ENCODE peak calls at places on chromosomes 3 and 15, in seven cellular contexts. T is bronchial epithelial cell; Q is right atrium auricular region; P is tibial nerve; H is CD4-positive, CD25-positive, alpha-beta regulatory T cell; D is sigmoid colon; U is Caco-2. X is an unnamed sample. For H3K36me3, the result is how much of the 10 kb centered on the place peaks cover.

GRCh38 chr3:52086939-52087675 is 30.7 kb upstream of the DUSP7 start:
- DNase-seq in T (no peak), Q (no peak), H (peak), U (no peak), P (no peak), D (no peak), X (no peak)

GRCh38 chr15:29124581-29125381 is 144.8 kb downstream of the NSMCE3 start:
- DNase-seq in Q (no peak), D (peak), P (no peak), U (no peak), T (no peak), H (no peak), X (no peak)

GRCh38 chr3:55014081-55014480 is 86.2 kb upstream of the LRTM1 start:
- DNase-seq in U (no peak), T (no peak), H (no peak), Q (no peak), D (no peak), P (no peak), X (no peak)

GRCh38 chr15:70713547-70714414 is 49.6 kb downstream of the UACA start:
- DNase-seq in D (no peak), Q (no peak), T (no peak), P (no peak), U (peak), H (no peak), X (no peak)

GRCh38 chr15:69599271-69599670 is 146.7 kb downstream of the RPLP1 start:
- DNase-seq in H (no peak), T (no peak), Q (no peak), P (no peak), U (no peak), D (no peak), X (no peak)

GRCh38 chr3:188567478-188568195 is 413.7 kb downstream of the LPP start:
- DNase-seq in Q (no peak), D (no peak), H (no peak), U (no peak), P (no peak), T (no peak), X (no peak)

GRCh38 chr3:79604681-79605080 is 163.1 kb downstream of the ROBO1 start:
- DNase-seq in H (no peak), Q (no peak), T (peak), D (no peak), U (no peak), P (no peak), X (no peak)

GRCh38 chr3:14237431-14237830 is 58.8 kb downstream of the LSM3 start:
- DNase-seq in U (no peak), H (no peak), D (no peak), P (no peak), Q (peak), T (no peak), X (no peak)

GRCh38 chr3:116001063-116001765 is 377.9 kb downstream of the GAP43 start:
- DNase-seq in T (peak), D (no peak), U (no peak), Q (no peak), H (no peak), P (no peak), X (peak)

GRCh38 chr15:99073008-99073714 is 31.7 kb upstream of the SYNM start:
- DNase-seq in H (no peak), Q (no peak), D (no peak), P (no peak), T (no peak), U (no peak), X (no peak)

GRCh38 chr3:177350051-177350565 is 152.8 kb upstream of the TBL1XR1 start:
- DNase-seq in D (no peak), P (no peak), T (peak), H (no peak), U (no peak), Q (no peak), X (no peak)

GRCh38 chr3:171192176-171192854 is 165.8 kb upstream of the SLC2A2 start:
- DNase-seq in U (no peak), T (peak), P (no peak), D (no peak), H (no peak), Q (no peak), X (no peak)

GRCh38 chr3:186417791-186418190 is 55.8 kb upstream of the DGKG start:
- DNase-seq in Q (no peak), D (no peak), U (no peak), T (peak), P (no peak), H (no peak), X (no peak)

GRCh38 chr3:54120657-54121403 is 1.5 kb upstream of the CACNA2D3 start:
- DNase-seq in T (no peak), Q (no peak), H (no peak), U (no peak), P (no peak), D (peak), X (no peak)

GRCh38 chr3:138899592-138899991 is 47.3 kb downstream of the FOXL2 start:
- DNase-seq in P (no peak), D (no peak), U (no peak), T (no peak), H (no peak), Q (no peak), X (no peak)

GRCh38 chr15:33754242-33754641 is 214.1 kb upstream of the CHRM5 start:
- DNase-seq in D (no peak), T (no peak), P (no peak), U (no peak), H (no peak), Q (no peak), X (no peak)

GRCh38 chr15:42786978-42787377 is 50.0 kb upstream of the CDAN1 start:
- DNase-seq in D (no peak), H (no peak), P (no peak), Q (no peak), T (no peak), U (no peak), X (no peak)

GRCh38 chr3:127770671-127771370 is 51.5 kb downstream of the MGLL start:
- DNase-seq in P (no peak), Q (no peak), T (no peak), U (no peak), H (no peak), D (no peak), X (no peak)

GRCh38 chr3:14216257-14217048 is 37.8 kb downstream of the LSM3 start:
- DNase-seq in Q (no peak), U (no peak), H (peak), P (no peak), T (peak), D (no peak), X (peak)

GRCh38 chr15:68201153-68201878 is 3.8 kb downstream of the CALML4 start:
- DNase-seq in Q (no peak), H (no peak), T (no peak), D (no peak), P (no peak), U (no peak), X (no peak)

GRCh38 chr3:75978686-75979085 is 193.3 kb upstream of the ZNF717 start:
- DNase-seq in T (no peak), U (no peak), D (no peak), Q (no peak), H (no peak), P (no peak), X (no peak)

GRCh38 chr3:44924102-44925084 is 50.0 kb downstream of the TGM4 start:
- DNase-seq in U (no peak), D (no peak), H (no peak), Q (no peak), P (no peak), T (no peak), X (no peak)

GRCh38 chr15:80426316-80426715 is 22.1 kb downstream of the ARNT2 start:
- DNase-seq in T (no peak), D (no peak), U (no peak), Q (no peak), H (no peak), P (no peak), X (no peak)

GRCh38 chr3:13053425-13053824 is 19.8 kb downstream of the IQSEC1 start:
- DNase-seq in Q (no peak), H (no peak), T (no peak), U (no peak), P (no peak), D (no peak), X (no peak)

GRCh38 chr15:101000271-101000681 is 81.1 kb downstream of the LRRK1 start:
- DNase-seq in T (no peak), Q (peak), D (no peak), U (no peak), H (no peak), P (no peak), X (peak)

GRCh38 chr3:121995190-121996137 is 26.6 kb downstream of the ILDR1 start:
- DNase-seq in D (no peak), T (peak), H (peak), U (peak), Q (peak), P (peak), X (peak)

GRCh38 chr15:69920232-69920631 is 177.5 kb downstream of the TLE3 start:
- DNase-seq in U (no peak), T (no peak), P (no peak), H (no peak), D (no peak), Q (peak), X (no peak)

GRCh38 chr3:32568953-32569352 is 1.7 kb downstream of the DYNC1LI1 start:
- DNase-seq in Q (no peak), U (no peak), T (peak), D (no peak), P (no peak), H (no peak), X (no peak)

GRCh38 chr15:51888593-51889195 is 59.2 kb downstream of the TMOD3 start:
- DNase-seq in H (peak), P (no peak), T (peak), D (no peak), U (no peak), Q (no peak), X (peak)

GRCh38 chr15:101008158-101009139 is 89.3 kb downstream of the LRRK1 start:
- DNase-seq in D (peak), U (peak), P (peak), H (peak), Q (peak), T (peak), X (peak)

GRCh38 chr3:135165260-135165659 is 370.2 kb downstream of the EPHB1 start:
- DNase-seq in T (no peak), U (no peak), H (no peak), Q (no peak), D (no peak), P (no peak), X (no peak)

GRCh38 chr3:57252404-57252803 is 24.9 kb downstream of the APPL1 start:
- DNase-seq in U (no peak), Q (no peak), D (no peak), P (no peak), T (no peak), H (no peak), X (no peak)

GRCh38 chr3:57257678-57258077 is 30.1 kb downstream of the APPL1 start:
- DNase-seq in H (no peak), P (no peak), Q (no peak), D (no peak), T (peak), U (no peak), X (no peak)

GRCh38 chr3:57261119-57261518 is 31.4 kb downstream of the ASB14 start:
- DNase-seq in U (no peak), Q (no peak), D (no peak), P (no peak), T (no peak), H (no peak), X (no peak)

GRCh38 chr3:57261929-57262328 is 30.6 kb downstream of the ASB14 start:
- DNase-seq in Q (no peak), P (no peak), U (no peak), T (no peak), D (no peak), H (no peak), X (no peak)

DNA sequence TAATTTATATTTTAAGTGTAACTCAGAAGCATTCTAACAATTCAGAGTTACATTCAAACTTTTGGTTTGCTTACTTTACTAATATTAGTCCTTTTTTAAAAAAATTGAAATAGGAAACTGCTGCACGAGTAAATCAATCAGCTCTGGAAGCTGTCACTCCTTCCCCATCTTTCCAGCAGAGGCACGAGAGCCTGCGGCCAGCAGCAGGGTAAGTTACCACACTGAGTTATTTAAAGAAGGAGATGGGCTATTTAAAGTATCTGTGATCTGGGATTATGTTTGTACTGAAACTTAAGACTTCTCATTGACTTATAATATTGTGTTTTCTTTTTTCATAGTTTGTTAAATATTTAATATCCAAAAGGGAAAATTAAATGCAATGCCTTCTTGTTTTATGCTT is 29.3 kb downstream of the APPL1 start:
- DNase-seq in T (no peak), U (no peak), Q (no peak), P (no peak), H (no peak), D (no peak), X (no peak)
- H3K36me3 ChIP-seq in T (under half), U (under half), Q (under half), P (under half), H (under half), D (half or more), X (under half)

GRCh38 chr15:72141171-72142084 is 23.2 kb downstream of the SENP8 start:
- DNase-seq in H (no peak), Q (no peak), U (peak), D (no peak), P (no peak), T (no peak), X (no peak)
- H3K36me3 ChIP-seq in H (under half), Q (under half), U (under half), D (under half), P (under half), T (under half), X (under half)

DNA sequence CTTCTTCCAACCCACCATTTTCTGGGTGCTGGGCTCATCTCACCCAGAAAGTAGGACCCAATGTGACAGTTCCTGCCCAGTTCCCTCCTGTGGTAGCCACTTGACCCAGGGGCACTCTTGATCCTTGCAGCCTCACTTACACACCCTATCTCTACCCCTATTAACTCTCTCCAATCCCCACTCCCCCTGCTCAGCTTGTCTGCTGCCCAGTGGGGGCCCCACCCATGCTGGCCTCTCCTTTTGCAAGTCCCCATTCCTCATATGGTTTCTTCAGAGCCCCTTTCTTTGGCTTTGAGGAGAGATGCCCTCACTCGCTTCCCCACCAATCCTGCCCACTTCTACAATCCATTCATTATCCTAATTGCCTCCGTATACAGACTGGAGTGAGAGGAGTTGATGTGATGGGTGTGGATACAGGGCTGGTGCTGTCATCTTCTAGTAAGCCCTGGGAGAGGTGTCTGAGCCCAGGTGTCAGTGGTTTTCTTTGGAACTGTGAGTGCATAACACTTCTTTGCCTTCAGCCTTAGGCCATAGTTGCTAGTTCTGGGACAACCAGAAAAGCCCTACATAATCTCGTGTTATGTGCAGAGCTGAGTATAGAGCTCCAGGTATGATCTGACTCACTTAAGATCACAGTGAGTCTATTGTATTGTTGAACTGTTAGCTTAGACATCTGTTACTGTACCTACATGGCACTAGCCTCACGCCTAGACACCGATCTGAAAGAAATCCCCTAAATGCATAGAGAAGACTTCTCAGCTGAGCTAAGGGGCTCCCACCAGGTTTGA is 4.8 kb upstream of the CCR5 start:
- DNase-seq in T (no peak), D (no peak), U (no peak), Q (no peak), P (no peak), H (no peak), X (no peak)
- H3K36me3 ChIP-seq in T (under half), D (under half), U (under half), Q (under half), P (under half), H (under half), X (under half)

GRCh38 chr15:63349621-63350020 is 32.0 kb downstream of the CA12 start:
- DNase-seq in Q (no peak), P (no peak), H (no peak), T (no peak), U (no peak), D (no peak), X (no peak)

GRCh38 chr15:63348392-63348791 is 33.3 kb downstream of the CA12 start:
- DNase-seq in Q (peak), D (peak), P (no peak), T (peak), H (no peak), U (no peak), X (no peak)

GRCh38 chr15:63350178-63350621 is 31.4 kb downstream of the CA12 start:
- DNase-seq in D (no peak), Q (peak), P (no peak), H (no peak), T (no peak), U (no peak), X (no peak)

GRCh38 chr15:63347074-63347859 is 34.4 kb downstream of the CA12 start:
- DNase-seq in D (no peak), T (no peak), H (no peak), P (no peak), Q (no peak), U (no peak), X (no peak)

DNA sequence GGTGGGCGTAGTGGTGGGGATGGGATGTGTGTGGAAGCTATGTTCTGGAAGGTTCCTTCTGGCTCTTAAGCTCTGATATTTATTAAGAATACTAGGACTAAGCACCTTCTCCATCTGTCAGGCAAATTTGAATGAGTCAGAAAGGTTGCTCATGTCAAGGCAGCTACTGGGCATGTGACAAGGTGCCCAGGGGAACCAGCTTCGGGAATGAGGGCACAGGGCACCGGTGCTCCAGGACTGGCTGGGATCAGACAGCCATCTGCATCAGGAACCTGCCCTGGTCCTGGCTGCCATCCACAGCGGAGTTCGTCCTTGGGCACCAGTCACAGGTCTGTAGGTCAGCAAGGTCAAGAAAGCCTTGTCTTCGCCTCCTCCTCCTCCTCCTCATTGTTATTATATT is 32.5 kb downstream of the CA12 start:
- DNase-seq in T (peak), P (no peak), D (no peak), H (no peak), U (no peak), Q (no peak), X (no peak)
- H3K36me3 ChIP-seq in T (under half), P (under half), D (under half), H (under half), U (under half), Q (under half), X (under half)

GRCh38 chr15:84775867-84776449 is 27.6 kb downstream of the ZNF592 start:
- DNase-seq in T (no peak), D (no peak), H (no peak), P (no peak), U (no peak), Q (no peak), X (no peak)
- H3K36me3 ChIP-seq in T (under half), D (under half), H (under half), P (under half), U (under half), Q (under half), X (under half)

DNA sequence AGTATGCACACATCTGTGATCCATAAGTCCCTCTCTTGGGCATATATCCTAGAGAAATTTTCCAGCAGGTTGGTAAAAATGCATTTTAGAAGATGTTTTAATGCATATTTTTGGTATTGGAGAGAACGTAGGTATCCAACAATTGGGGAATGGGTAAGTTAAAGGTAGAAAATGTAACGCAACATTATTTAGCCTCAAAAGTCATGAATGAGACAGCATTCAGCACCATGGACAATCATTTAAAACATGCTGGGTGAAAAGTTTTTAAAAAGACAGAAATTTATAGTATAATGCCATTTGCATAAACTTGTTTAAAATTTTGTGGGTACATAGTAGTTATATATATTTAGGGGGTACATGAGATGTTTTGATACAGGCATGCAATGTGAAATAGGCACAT is 43.4 kb downstream of the TRIM69 start:
- DNase-seq in D (no peak), H (no peak), U (no peak), Q (no peak), P (no peak), T (no peak), X (no peak)
- H3K36me3 ChIP-seq in D (under half), H (under half), U (under half), Q (under half), P (under half), T (under half), X (under half)

DNA sequence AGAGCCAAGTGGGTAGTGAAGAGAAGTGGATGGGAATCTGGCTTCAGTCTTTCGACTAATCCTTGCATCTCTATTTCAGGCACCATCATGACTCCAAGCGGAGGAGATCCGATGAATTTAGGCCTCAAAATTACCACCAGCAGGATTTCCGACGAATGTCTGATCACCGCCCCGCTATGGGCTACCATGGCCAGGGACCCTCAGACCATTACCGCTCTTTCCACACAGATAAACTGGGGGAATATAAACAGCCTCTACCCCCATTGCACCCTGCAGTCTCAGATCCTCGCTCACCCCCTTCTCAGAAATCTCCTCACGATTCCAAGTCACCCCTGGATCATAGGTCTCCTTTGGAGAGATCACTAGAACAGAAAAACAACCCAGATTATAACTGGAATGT is 64.7 kb downstream of the RGMA start:
- DNase-seq in D (no peak), H (no peak), T (no peak), P (no peak), U (no peak), Q (no peak), X (no peak)
- H3K36me3 ChIP-seq in D (half or more), H (half or more), T (under half), P (under half), U (under half), Q (half or more), X (half or more)

DNA sequence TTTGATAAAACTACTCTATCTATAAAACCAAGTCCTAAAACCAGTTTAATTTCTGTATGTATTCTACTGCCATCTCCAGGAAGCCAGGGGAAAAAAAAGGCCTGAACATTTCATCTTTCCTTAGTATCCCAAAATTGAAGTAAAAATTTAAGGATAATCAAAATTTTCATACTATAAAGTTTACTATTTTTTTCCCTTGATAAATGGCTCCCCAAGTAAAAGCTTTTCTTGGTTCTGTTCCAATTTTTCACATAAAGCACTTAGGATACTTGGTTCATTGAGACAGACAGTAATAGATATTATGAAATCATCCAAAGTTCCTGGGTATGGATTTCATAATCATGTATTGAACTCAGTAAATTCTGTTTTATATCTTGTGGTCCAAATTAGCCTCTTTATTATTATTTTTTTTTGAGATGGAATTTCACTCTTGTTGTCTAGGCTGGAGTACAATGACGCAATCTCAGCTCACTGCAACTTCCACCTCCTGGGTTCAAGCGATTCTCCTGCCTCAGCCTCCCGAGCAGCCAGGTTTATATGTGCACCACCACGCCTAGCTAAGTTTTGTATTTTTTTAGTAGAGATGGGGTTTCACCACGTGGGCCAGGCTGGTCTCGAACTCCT is 34.5 kb downstream of the ICE2 start:
- DNase-seq in P (no peak), D (no peak), U (no peak), T (peak), Q (no peak), H (no peak), X (no peak)
- H3K36me3 ChIP-seq in P (under half), D (half or more), U (under half), T (under half), Q (under half), H (under half), X (under half)

X was measured in HAP-1.